ENCODE peak calls at places on chromosomes 7 and 10, in four cellular contexts. E, X, M and C are unnamed samples.

GRCh38 chr10:77774940-77775391 is 137.4 kb upstream of the KCNMA1 start:
- DNase-seq in X (no peak), M (no peak), E (peak), C (no peak)

GRCh38 chr10:21926949-21927348 is 76.6 kb downstream of the DNAJC1 start:
- DNase-seq in M (no peak), E (peak), X (no peak), C (peak)

GRCh38 chr10:91653214-91653875 is 20.5 kb upstream of the PPP1R3C start:
- DNase-seq in X (no peak), M (no peak), E (peak), C (peak)

GRCh38 chr7:4849390-4849789 is 12.4 kb downstream of the PAPOLB start:
- DNase-seq in E (peak), M (no peak), X (no peak), C (peak)

GRCh38 chr10:126122856-126123255 is 226.5 kb downstream of the FANK1 start:
- DNase-seq in E (no peak), M (no peak), X (no peak), C (no peak)

GRCh38 chr10:60414877-60415585 is 25.4 kb upstream of the ANK3 start:
- DNase-seq in X (no peak), M (peak), E (peak), C (peak)

GRCh38 chr10:103273026-103273425 is 3.9 kb upstream of the INA start:
- DNase-seq in M (no peak), X (no peak), E (peak), C (peak)

GRCh38 chr7:47303014-47303694 is 278.8 kb downstream of the TNS3 start:
- DNase-seq in X (no peak), E (no peak), M (no peak), C (no peak)

GRCh38 chr10:132270256-132270655 is 37.5 kb downstream of the STK32C start:
- DNase-seq in M (no peak), X (no peak), E (no peak), C (no peak)

GRCh38 chr10:34281661-34282060 is 533.4 kb downstream of the PARD3 start:
- DNase-seq in X (no peak), M (no peak), E (no peak), C (no peak)

GRCh38 chr10:125707852-125708468 is 11.5 kb upstream of the EDRF1 start:
- DNase-seq in M (no peak), E (no peak), X (no peak), C (no peak)

GRCh38 chr10:569961-570630 is 119.4 kb downstream of the DIP2C start:
- DNase-seq in E (no peak), X (no peak), M (no peak), C (no peak)

GRCh38 chr10:61465807-61466425 is 12.7 kb upstream of the TMEM26 start:
- DNase-seq in X (no peak), M (peak), E (no peak), C (peak)

GRCh38 chr10:101567165-101568006 is 20.7 kb downstream of the POLL start:
- DNase-seq in E (no peak), M (no peak), X (peak), C (no peak)

GRCh38 chr7:31767686-31768358 is 80.8 kb downstream of the PPP1R17 start:
- DNase-seq in X (no peak), E (no peak), M (peak), C (no peak)

GRCh38 chr10:102243304-102243703 is 2.0 kb upstream of the PITX3 start:
- DNase-seq in M (no peak), X (no peak), E (peak), C (peak)

GRCh38 chr7:128400566-128400965 is 9.2 kb downstream of the IMPDH1 start:
- DNase-seq in X (no peak), M (no peak), E (no peak), C (no peak)

GRCh38 chr7:128398016-128398840 is 11.6 kb downstream of the IMPDH1 start:
- DNase-seq in M (peak), X (no peak), E (peak), C (peak)

GRCh38 chr7:128396357-128396756 is 13.4 kb downstream of the IMPDH1 start:
- DNase-seq in X (no peak), M (no peak), E (no peak), C (no peak)

GRCh38 chr7:128399991-128400390 is 9.8 kb downstream of the IMPDH1 start:
- DNase-seq in X (no peak), M (no peak), E (no peak), C (no peak)

GRCh38 chr7:128398841-128399135 is 11.0 kb downstream of the IMPDH1 start:
- DNase-seq in X (no peak), E (no peak), M (no peak), C (no peak)
- TF ChIP-seq CTCF in X (no peak), E (no peak), M (no peak), C (no peak)

DNA sequence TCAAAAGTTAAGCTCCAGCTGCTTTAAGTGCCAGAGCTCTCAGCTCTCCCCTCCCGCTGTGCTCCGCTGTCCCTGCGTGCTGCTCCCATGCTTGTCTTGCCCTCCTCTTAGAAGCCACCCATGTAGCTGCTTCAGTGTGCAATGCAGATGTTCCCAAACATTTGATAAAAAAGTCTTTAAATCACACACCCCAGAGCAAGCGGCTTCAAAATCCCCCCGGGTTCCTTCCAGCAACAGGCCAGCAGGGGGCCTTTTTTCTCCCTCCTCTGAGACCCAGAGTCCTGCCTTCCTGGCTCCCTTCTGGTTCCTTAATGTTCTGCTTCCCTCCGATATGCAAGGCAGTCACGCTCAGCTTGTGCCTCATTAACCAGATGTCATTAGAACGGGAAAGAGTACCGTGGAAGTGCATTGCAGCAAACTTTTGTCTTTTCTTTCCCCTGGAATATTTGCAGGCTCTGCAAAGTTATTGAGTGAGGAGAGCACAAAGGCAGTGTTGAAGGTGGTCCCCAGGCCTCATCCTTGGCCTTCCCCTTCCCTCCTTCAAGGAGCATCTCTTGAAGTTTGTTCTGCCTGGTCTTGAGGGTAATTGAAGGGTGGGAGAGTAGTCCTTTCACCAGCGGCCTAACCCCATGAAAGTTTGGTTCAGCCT is 25.5 kb downstream of the LDB3 start:
- DNase-seq in E (peak), X (no peak), M (peak), C (peak)
- TF ChIP-seq CTCF in E (peak), X (peak), M (peak), C (peak)

DNA sequence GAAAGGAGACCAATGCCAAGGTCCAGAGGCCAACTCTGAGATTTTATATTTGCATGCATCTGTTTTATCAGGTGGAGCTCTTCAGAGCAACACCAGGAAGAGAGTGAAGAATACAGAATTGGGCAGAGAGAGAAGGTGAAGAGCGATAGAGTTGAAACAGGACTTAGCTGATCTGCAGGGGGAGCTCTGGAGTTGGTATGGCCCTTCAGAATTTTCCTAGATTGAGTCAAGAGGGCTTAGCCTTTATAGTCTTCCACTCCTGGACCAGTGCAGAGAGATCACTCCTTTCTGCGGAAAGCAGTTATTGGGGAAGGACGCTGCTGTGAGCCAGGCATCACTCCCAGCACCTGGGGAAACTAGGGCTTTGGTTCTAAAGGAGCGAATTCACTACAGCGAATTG is 105.0 kb upstream of the DGKB start:
- DNase-seq in X (no peak), E (no peak), M (peak), C (peak)
- TF ChIP-seq CTCF in X (peak), E (peak), M (peak), C (no peak)

GRCh38 chr10:99853655-99854054 is 71.2 kb downstream of the ABCC2 start:
- DNase-seq in M (no peak), E (no peak), X (no peak), C (no peak)

GRCh38 chr10:99851825-99852224 is 69.4 kb downstream of the ABCC2 start:
- DNase-seq in E (no peak), M (no peak), X (no peak), C (no peak)

GRCh38 chr10:99852481-99853213 is 70.2 kb downstream of the ABCC2 start:
- DNase-seq in X (no peak), M (no peak), E (no peak), C (no peak)

GRCh38 chr10:99855479-99856071 is 73.1 kb downstream of the ABCC2 start:
- DNase-seq in E (no peak), M (no peak), X (no peak), C (no peak)

GRCh38 chr10:99854860-99855259 is 72.4 kb downstream of the ABCC2 start:
- DNase-seq in M (no peak), X (no peak), E (peak), C (no peak)
- TF ChIP-seq CTCF in M (peak), X (peak), E (peak), C (no peak)

DNA sequence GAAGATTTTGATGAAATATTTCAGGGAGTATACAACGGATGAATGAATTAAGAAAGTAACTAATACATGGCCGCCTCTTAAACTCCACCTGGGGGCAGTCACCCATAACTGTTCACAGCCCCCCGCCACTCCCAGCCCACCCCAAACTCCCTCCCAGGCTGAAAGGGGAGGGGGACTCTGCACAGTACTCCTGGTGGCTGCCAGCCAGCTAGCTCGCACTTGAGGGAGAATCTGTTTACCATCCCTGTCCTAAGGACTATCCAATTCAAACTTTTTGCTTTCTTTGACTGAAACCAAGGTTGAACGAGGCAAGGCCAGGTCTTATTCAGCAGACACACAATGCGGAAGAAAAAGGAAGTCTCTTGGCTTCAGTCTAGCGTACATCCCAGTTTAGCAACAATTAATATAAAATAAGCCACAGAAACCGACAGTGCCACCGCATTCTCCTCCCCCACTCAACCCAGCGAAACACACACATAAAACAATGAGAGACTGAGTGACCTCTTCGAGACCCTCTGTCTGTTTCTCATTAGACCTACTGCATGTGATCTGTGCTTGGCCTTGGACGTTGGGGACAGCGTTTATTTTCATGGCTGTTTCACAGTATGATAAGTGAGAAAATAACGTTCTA is 219.5 kb downstream of the GLI3 start:
- DNase-seq in X (no peak), M (no peak), E (no peak), C (no peak)
- TF ChIP-seq CTCF in X (no peak), M (no peak), E (no peak), C (no peak)